ENCODE peak calls at places on chromosomes 1 and 21, in five cellular contexts. One of them, this sample, is unnamed.

GRCh38 chr21:39381009-39381408 is 32.1 kb upstream of the HMGN1 start:
- DNase-seq in colonic mucosa: peak
- DNase-seq in CD4-positive, CD25-positive, alpha-beta regulatory T cell: no peak
- DNase-seq in cardiac muscle cell: no peak
- DNase-seq in mammary epithelial cell: no peak
- DNase-seq in this sample: no peak

GRCh38 chr1:41341365-41341683 is 19.9 kb upstream of the FOXO6 start:
- DNase-seq in colonic mucosa: no peak
- DNase-seq in CD4-positive, CD25-positive, alpha-beta regulatory T cell: no peak
- DNase-seq in cardiac muscle cell: no peak
- DNase-seq in mammary epithelial cell: no peak
- DNase-seq in this sample: no peak

GRCh38 chr1:152442291-152442690 is 28.2 kb upstream of the CRNN start:
- DNase-seq in colonic mucosa: no peak
- DNase-seq in CD4-positive, CD25-positive, alpha-beta regulatory T cell: no peak
- DNase-seq in cardiac muscle cell: peak
- DNase-seq in mammary epithelial cell: no peak
- DNase-seq in this sample: no peak

GRCh38 chr1:186812560-186812959 is 16.2 kb upstream of the PLA2G4A start:
- DNase-seq in colonic mucosa: no peak
- DNase-seq in CD4-positive, CD25-positive, alpha-beta regulatory T cell: no peak
- DNase-seq in cardiac muscle cell: peak
- DNase-seq in mammary epithelial cell: peak
- DNase-seq in this sample: no peak

GRCh38 chr1:18725231-18725895 is 94.7 kb downstream of the PAX7 start:
- DNase-seq in colonic mucosa: no peak
- DNase-seq in CD4-positive, CD25-positive, alpha-beta regulatory T cell: no peak
- DNase-seq in cardiac muscle cell: no peak
- DNase-seq in mammary epithelial cell: no peak
- DNase-seq in this sample: no peak

GRCh38 chr1:156151093-156151688 is 2.2 kb upstream of the SEMA4A start:
- DNase-seq in colonic mucosa: no peak
- DNase-seq in CD4-positive, CD25-positive, alpha-beta regulatory T cell: no peak
- DNase-seq in cardiac muscle cell: no peak
- DNase-seq in mammary epithelial cell: no peak
- DNase-seq in this sample: peak

GRCh38 chr1:89971600-89971999 is 23.3 kb upstream of the ZNF326 start:
- DNase-seq in colonic mucosa: no peak
- DNase-seq in CD4-positive, CD25-positive, alpha-beta regulatory T cell: no peak
- DNase-seq in cardiac muscle cell: no peak
- DNase-seq in mammary epithelial cell: peak
- DNase-seq in this sample: no peak

GRCh38 chr1:155226910-155227260 is 18.4 kb downstream of the MTX1 start:
- DNase-seq in colonic mucosa: peak
- DNase-seq in CD4-positive, CD25-positive, alpha-beta regulatory T cell: no peak
- DNase-seq in cardiac muscle cell: peak
- DNase-seq in mammary epithelial cell: peak
- DNase-seq in this sample: peak

GRCh38 chr1:224922404-224923164 is 6.9 kb upstream of the DNAH14 start:
- DNase-seq in colonic mucosa: no peak
- DNase-seq in CD4-positive, CD25-positive, alpha-beta regulatory T cell: no peak
- DNase-seq in cardiac muscle cell: peak
- DNase-seq in mammary epithelial cell: peak
- DNase-seq in this sample: peak

GRCh38 chr1:1255078-1255477 is 8.6 kb upstream of the C1QTNF12 start:
- DNase-seq in colonic mucosa: no peak
- DNase-seq in CD4-positive, CD25-positive, alpha-beta regulatory T cell: no peak
- DNase-seq in cardiac muscle cell: no peak
- DNase-seq in mammary epithelial cell: no peak
- DNase-seq in this sample: no peak

GRCh38 chr1:186250529-186250928 is 124.5 kb downstream of the TPR start:
- DNase-seq in colonic mucosa: no peak
- DNase-seq in CD4-positive, CD25-positive, alpha-beta regulatory T cell: no peak
- DNase-seq in cardiac muscle cell: no peak
- DNase-seq in mammary epithelial cell: no peak
- DNase-seq in this sample: no peak

GRCh38 chr1:213327318-213327667 is 276.3 kb downstream of the RPS6KC1 start:
- DNase-seq in colonic mucosa: no peak
- DNase-seq in CD4-positive, CD25-positive, alpha-beta regulatory T cell: no peak
- DNase-seq in cardiac muscle cell: peak
- DNase-seq in mammary epithelial cell: peak
- DNase-seq in this sample: peak

GRCh38 chr1:161069201-161069685 is 448 bp downstream of the ARHGAP30 start:
- DNase-seq in colonic mucosa: no peak
- DNase-seq in CD4-positive, CD25-positive, alpha-beta regulatory T cell: peak
- DNase-seq in cardiac muscle cell: no peak
- DNase-seq in mammary epithelial cell: no peak
- DNase-seq in this sample: no peak

GRCh38 chr1:996851-997727 is 2.8 kb downstream of the HES4 start:
- DNase-seq in colonic mucosa: no peak
- DNase-seq in CD4-positive, CD25-positive, alpha-beta regulatory T cell: no peak
- DNase-seq in cardiac muscle cell: no peak
- DNase-seq in mammary epithelial cell: no peak
- DNase-seq in this sample: no peak

GRCh38 chr1:163298340-163298739 is 23.4 kb upstream of the NUF2 start:
- DNase-seq in colonic mucosa: no peak
- DNase-seq in CD4-positive, CD25-positive, alpha-beta regulatory T cell: no peak
- DNase-seq in cardiac muscle cell: no peak
- DNase-seq in mammary epithelial cell: no peak
- DNase-seq in this sample: no peak

GRCh38 chr1:93708734-93709481 is 27.3 kb upstream of the BCAR3 start:
- DNase-seq in colonic mucosa: no peak
- DNase-seq in CD4-positive, CD25-positive, alpha-beta regulatory T cell: no peak
- DNase-seq in cardiac muscle cell: peak
- DNase-seq in mammary epithelial cell: no peak
- DNase-seq in this sample: peak

GRCh38 chr1:7644906-7645750 is 126.0 kb upstream of the VAMP3 start:
- DNase-seq in colonic mucosa: peak
- DNase-seq in CD4-positive, CD25-positive, alpha-beta regulatory T cell: no peak
- DNase-seq in cardiac muscle cell: no peak
- DNase-seq in mammary epithelial cell: peak
- DNase-seq in this sample: peak

GRCh38 chr1:38153426-38154088 is 107.0 kb upstream of the POU3F1 start:
- DNase-seq in colonic mucosa: no peak
- DNase-seq in CD4-positive, CD25-positive, alpha-beta regulatory T cell: no peak
- DNase-seq in cardiac muscle cell: no peak
- DNase-seq in mammary epithelial cell: no peak
- DNase-seq in this sample: no peak

GRCh38 chr1:32775640-32776337 is 41.4 kb downstream of the YARS1 start:
- DNase-seq in colonic mucosa: no peak
- DNase-seq in CD4-positive, CD25-positive, alpha-beta regulatory T cell: no peak
- DNase-seq in cardiac muscle cell: no peak
- DNase-seq in mammary epithelial cell: no peak
- DNase-seq in this sample: no peak

GRCh38 chr1:78652019-78652560 is 2.5 kb downstream of the IFI44 start:
- DNase-seq in colonic mucosa: no peak
- DNase-seq in CD4-positive, CD25-positive, alpha-beta regulatory T cell: no peak
- DNase-seq in cardiac muscle cell: no peak
- DNase-seq in mammary epithelial cell: no peak
- DNase-seq in this sample: no peak

GRCh38 chr21:39663066-39663465 is 50.3 kb downstream of the B3GALT5 start:
- DNase-seq in colonic mucosa: peak
- DNase-seq in CD4-positive, CD25-positive, alpha-beta regulatory T cell: no peak
- DNase-seq in cardiac muscle cell: no peak
- DNase-seq in mammary epithelial cell: no peak
- DNase-seq in this sample: no peak

GRCh38 chr1:181548491-181548890 is 65.2 kb downstream of the CACNA1E start:
- DNase-seq in colonic mucosa: no peak
- DNase-seq in CD4-positive, CD25-positive, alpha-beta regulatory T cell: no peak
- DNase-seq in cardiac muscle cell: peak
- DNase-seq in mammary epithelial cell: no peak
- DNase-seq in this sample: no peak

GRCh38 chr1:207308451-207309190 is 12.9 kb upstream of the CD55 start:
- DNase-seq in colonic mucosa: no peak
- DNase-seq in CD4-positive, CD25-positive, alpha-beta regulatory T cell: no peak
- DNase-seq in cardiac muscle cell: no peak
- DNase-seq in mammary epithelial cell: no peak
- DNase-seq in this sample: no peak

GRCh38 chr1:153633161-153633746 is 612 bp upstream of the CHTOP start:
- DNase-seq in colonic mucosa: peak
- DNase-seq in CD4-positive, CD25-positive, alpha-beta regulatory T cell: no peak
- DNase-seq in cardiac muscle cell: no peak
- DNase-seq in mammary epithelial cell: no peak
- DNase-seq in this sample: no peak

GRCh38 chr1:117932576-117932975 is 3.0 kb downstream of the WDR3 start:
- DNase-seq in colonic mucosa: no peak
- DNase-seq in CD4-positive, CD25-positive, alpha-beta regulatory T cell: no peak
- DNase-seq in cardiac muscle cell: no peak
- DNase-seq in mammary epithelial cell: no peak
- DNase-seq in this sample: no peak

GRCh38 chr1:182671779-182672486 is 12.5 kb downstream of the RGS8 start:
- DNase-seq in colonic mucosa: no peak
- DNase-seq in CD4-positive, CD25-positive, alpha-beta regulatory T cell: no peak
- DNase-seq in cardiac muscle cell: no peak
- DNase-seq in mammary epithelial cell: no peak
- DNase-seq in this sample: no peak

GRCh38 chr1:228058981-228059535 is 23.4 kb upstream of the ARF1 start:
- DNase-seq in colonic mucosa: no peak
- DNase-seq in CD4-positive, CD25-positive, alpha-beta regulatory T cell: peak
- DNase-seq in cardiac muscle cell: no peak
- DNase-seq in mammary epithelial cell: no peak
- DNase-seq in this sample: no peak

GRCh38 chr1:22295856-22296255 is 153.0 kb upstream of the WNT4 start:
- DNase-seq in colonic mucosa: no peak
- DNase-seq in CD4-positive, CD25-positive, alpha-beta regulatory T cell: no peak
- DNase-seq in cardiac muscle cell: no peak
- DNase-seq in mammary epithelial cell: no peak
- DNase-seq in this sample: no peak

GRCh38 chr1:87867631-87868030 is 539.0 kb downstream of the LMO4 start:
- DNase-seq in colonic mucosa: no peak
- DNase-seq in CD4-positive, CD25-positive, alpha-beta regulatory T cell: no peak
- DNase-seq in cardiac muscle cell: peak
- DNase-seq in mammary epithelial cell: peak
- DNase-seq in this sample: no peak

DNA sequence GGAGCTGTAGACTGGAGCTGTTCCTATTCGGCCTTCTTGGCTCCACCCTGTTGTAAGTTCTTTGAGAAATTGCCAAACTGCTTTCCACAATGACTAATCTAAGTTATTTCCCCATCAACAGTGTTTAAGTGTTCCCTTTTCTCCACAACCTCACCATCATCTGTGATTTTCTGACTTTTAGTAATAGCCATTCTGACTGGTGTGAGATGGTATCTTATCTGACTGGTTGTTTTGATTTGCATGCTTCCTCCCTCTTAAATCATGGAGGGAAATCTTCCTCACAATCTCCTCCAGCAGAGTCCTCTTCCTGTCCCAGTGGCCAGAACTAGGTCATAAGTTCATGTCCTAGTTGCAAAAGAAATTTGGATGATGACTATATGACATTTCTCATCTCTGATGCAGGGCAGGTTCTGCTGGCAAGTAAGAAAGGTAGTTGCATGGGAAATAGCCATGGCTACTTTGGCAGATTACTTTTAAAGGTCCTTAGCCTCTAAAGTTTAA is 294.0 kb downstream of the LRRC40 start:
- DNase-seq in colonic mucosa: no peak
- DNase-seq in CD4-positive, CD25-positive, alpha-beta regulatory T cell: no peak
- DNase-seq in cardiac muscle cell: peak
- DNase-seq in mammary epithelial cell: peak
- DNase-seq in this sample: no peak
- H3K27ac ChIP-seq in colonic mucosa: no peak
- H3K27ac ChIP-seq in CD4-positive, CD25-positive, alpha-beta regulatory T cell: no peak
- H3K27ac ChIP-seq in cardiac muscle cell: no peak
- H3K27ac ChIP-seq in mammary epithelial cell: no peak
- H3K27ac ChIP-seq in this sample: no peak

GRCh38 chr1:8873506-8874229 is 4.8 kb downstream of the ENO1 start:
- DNase-seq in colonic mucosa: peak
- DNase-seq in CD4-positive, CD25-positive, alpha-beta regulatory T cell: no peak
- DNase-seq in cardiac muscle cell: peak
- DNase-seq in mammary epithelial cell: peak
- DNase-seq in this sample: peak
- H3K4me3 ChIP-seq in colonic mucosa: no peak
- H3K4me3 ChIP-seq in CD4-positive, CD25-positive, alpha-beta regulatory T cell: peak
- H3K4me3 ChIP-seq in cardiac muscle cell: peak
- H3K4me3 ChIP-seq in mammary epithelial cell: no peak
- H3K4me3 ChIP-seq in this sample: no peak

GRCh38 chr1:59705849-59706599 is 108.7 kb upstream of the HOOK1 start:
- DNase-seq in colonic mucosa: no peak
- DNase-seq in CD4-positive, CD25-positive, alpha-beta regulatory T cell: no peak
- DNase-seq in cardiac muscle cell: peak
- DNase-seq in mammary epithelial cell: peak
- DNase-seq in this sample: peak

GRCh38 chr1:59704721-59705120 is 110.0 kb upstream of the HOOK1 start:
- DNase-seq in colonic mucosa: no peak
- DNase-seq in CD4-positive, CD25-positive, alpha-beta regulatory T cell: no peak
- DNase-seq in cardiac muscle cell: no peak
- DNase-seq in mammary epithelial cell: no peak
- DNase-seq in this sample: no peak

GRCh38 chr1:59703226-59703917 is 111.4 kb upstream of the HOOK1 start:
- DNase-seq in colonic mucosa: no peak
- DNase-seq in CD4-positive, CD25-positive, alpha-beta regulatory T cell: no peak
- DNase-seq in cardiac muscle cell: peak
- DNase-seq in mammary epithelial cell: no peak
- DNase-seq in this sample: no peak

GRCh38 chr1:59701376-59701775 is 113.4 kb upstream of the HOOK1 start:
- DNase-seq in colonic mucosa: no peak
- DNase-seq in CD4-positive, CD25-positive, alpha-beta regulatory T cell: no peak
- DNase-seq in cardiac muscle cell: peak
- DNase-seq in mammary epithelial cell: no peak
- DNase-seq in this sample: no peak

DNA sequence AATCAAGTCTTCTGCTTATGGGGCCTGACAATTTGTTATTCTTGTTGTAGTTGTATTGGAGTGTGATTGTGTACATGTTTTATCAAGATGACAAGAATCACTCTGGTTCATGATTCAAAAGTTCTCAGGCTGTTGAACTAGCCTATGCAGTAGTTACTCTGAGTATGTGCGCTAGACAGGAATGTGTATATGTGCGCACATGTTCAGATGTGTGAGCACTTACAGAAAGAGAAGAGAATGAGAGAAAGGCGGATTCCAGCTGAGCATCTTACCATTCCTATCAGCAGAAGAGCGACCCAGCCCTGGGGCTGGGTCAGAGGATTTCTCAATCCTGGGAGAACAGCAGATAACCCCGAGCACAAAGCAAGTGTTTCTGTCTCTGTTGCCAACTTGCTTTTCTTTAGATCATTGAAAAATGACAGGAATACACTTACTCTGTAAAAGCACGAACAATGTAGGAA is 110.8 kb upstream of the HOOK1 start:
- DNase-seq in colonic mucosa: no peak
- DNase-seq in CD4-positive, CD25-positive, alpha-beta regulatory T cell: no peak
- DNase-seq in cardiac muscle cell: peak
- DNase-seq in mammary epithelial cell: no peak
- DNase-seq in this sample: no peak
- H3K27ac ChIP-seq in colonic mucosa: peak
- H3K27ac ChIP-seq in CD4-positive, CD25-positive, alpha-beta regulatory T cell: no peak
- H3K27ac ChIP-seq in cardiac muscle cell: no peak
- H3K27ac ChIP-seq in mammary epithelial cell: no peak
- H3K27ac ChIP-seq in this sample: no peak

DNA sequence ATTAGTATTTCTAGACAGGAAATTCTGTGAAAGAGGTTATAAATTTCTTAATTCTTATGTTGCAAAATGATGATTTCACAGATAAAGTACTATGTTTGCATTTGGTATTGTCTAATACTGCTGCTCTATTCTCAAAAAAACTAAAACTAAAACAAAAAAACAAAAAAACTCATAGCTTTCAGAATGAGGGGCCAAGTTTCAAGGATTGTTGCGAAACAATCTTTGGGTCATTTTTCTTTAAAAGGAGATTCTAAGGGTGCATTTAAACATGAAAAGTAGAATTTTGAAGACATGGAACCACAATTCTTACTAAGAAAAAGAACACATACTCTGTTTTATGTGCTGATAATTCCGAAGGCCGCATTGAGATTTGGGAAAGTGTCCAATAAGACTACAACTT is 645.1 kb downstream of the ADGRL2 start:
- DNase-seq in colonic mucosa: no peak
- DNase-seq in CD4-positive, CD25-positive, alpha-beta regulatory T cell: no peak
- DNase-seq in cardiac muscle cell: no peak
- DNase-seq in mammary epithelial cell: no peak
- DNase-seq in this sample: no peak
- H3K4me3 ChIP-seq in colonic mucosa: no peak
- H3K4me3 ChIP-seq in CD4-positive, CD25-positive, alpha-beta regulatory T cell: no peak
- H3K4me3 ChIP-seq in cardiac muscle cell: no peak
- H3K4me3 ChIP-seq in mammary epithelial cell: no peak
- H3K4me3 ChIP-seq in this sample: no peak